ENCODE peak calls at places on chromosomes 16 and 17, in seven cellular contexts. F is GM03348, A is Right ventricle myocardium superior, V is tibial artery, X is kidney tubule cell, Q is left ventricle myocardium inferior, S is A549. P is an unnamed sample.

GRCh38 chr16:72938426-72939164 is 109.3 kb downstream of the ZFHX3 start:
- DNase-seq in X (peak; percentile 67), Q (peak; percentile 92), A (peak; percentile 96), F (peak; percentile 88), V (peak; percentile 98), S (peak; percentile 59), P (no peak)

GRCh38 chr16:27378871-27379580 is 22.9 kb upstream of the IL21R start:
- DNase-seq in Q (no peak), X (peak; percentile 39), V (peak; percentile 34), F (no peak), S (no peak), A (no peak), P (no peak)

GRCh38 chr17:54256530-54256929 is 433.8 kb downstream of the KIF2B start:
- DNase-seq in S (no peak), X (no peak), Q (no peak), A (no peak), F (no peak), V (no peak), P (no peak)

GRCh38 chr17:74296548-74296936 is 22.5 kb downstream of the DNAI2 start:
- DNase-seq in X (peak; percentile 37), F (peak; percentile 44), V (no peak), Q (peak; percentile 70), S (peak; percentile 73), A (peak; percentile 83), P (peak; percentile 58)

GRCh38 chr17:57956311-57957119 is 1.3 kb upstream of the CUEDC1 start:
- DNase-seq in Q (no peak), V (peak; percentile 57), S (no peak), F (no peak), A (no peak), X (no peak), P (no peak)

GRCh38 chr17:67478266-67479118 is 101.4 kb downstream of the PITPNC1 start:
- DNase-seq in Q (no peak), A (no peak), V (no peak), F (no peak), X (no peak), S (no peak), P (no peak)

GRCh38 chr17:80970044-80970761 is 21.4 kb upstream of the CHMP6 start:
- DNase-seq in A (peak; percentile 55), X (peak; percentile 32), F (peak; percentile 54), S (peak; percentile 44), V (no peak), Q (peak; percentile 55), P (peak; percentile 31)

GRCh38 chr17:65104973-65105372 is 32.2 kb upstream of the RGS9 start:
- DNase-seq in A (no peak), X (no peak), Q (no peak), S (no peak), V (no peak), F (no peak), P (no peak)

GRCh38 chr17:3917391-3917931 is 1.2 kb upstream of the P2RX1 start:
- DNase-seq in S (no peak), A (peak; percentile 79), Q (peak; percentile 70), V (no peak), X (no peak), F (peak; percentile 27), P (no peak)

GRCh38 chr17:74513987-74514631 is 17.2 kb downstream of the CD300LB start:
- DNase-seq in A (no peak), Q (no peak), F (peak; percentile 17), V (peak; percentile 38), X (peak; percentile 24), S (peak; percentile 87), P (peak; percentile 29)

GRCh38 chr17:80743181-80743771 is 198.6 kb downstream of the RPTOR start:
- DNase-seq in A (no peak), V (no peak), F (peak; percentile 64), Q (no peak), X (peak; percentile 27), S (no peak), P (no peak)

GRCh38 chr16:28845173-28846079 is 722 bp downstream of the TUFM start:
- DNase-seq in S (peak; percentile 50), A (peak; percentile 25), X (peak; percentile 57), V (no peak), Q (no peak), F (peak; percentile 16), P (peak; percentile 66)

GRCh38 chr17:35520043-35520442 is 17.4 kb downstream of the SLFN12L start:
- DNase-seq in A (no peak), F (no peak), Q (no peak), S (no peak), V (no peak), X (no peak), P (no peak)

GRCh38 chr17:76414334-76415295 is 30.2 kb downstream of the SPHK1 start:
- DNase-seq in F (peak; percentile 44), S (no peak), A (peak; percentile 93), Q (peak; percentile 89), V (peak; percentile 75), X (no peak), P (no peak)

GRCh38 chr17:42333053-42333452 is 44.8 kb downstream of the STAT5A start:
- DNase-seq in S (no peak), A (no peak), F (no peak), X (no peak), Q (no peak), V (no peak), P (no peak)

GRCh38 chr16:17470871-17471744 is at the start of gene XYLT1:
- DNase-seq in S (no peak), F (peak; percentile 86), Q (peak; percentile 51), X (peak; percentile 76), A (peak; percentile 66), V (peak; percentile 96), P (no peak)

GRCh38 chr17:56751145-56751743 is 82.5 kb downstream of the C17orf67 start:
- DNase-seq in F (no peak), A (no peak), V (no peak), X (no peak), S (no peak), Q (no peak), P (no peak)

GRCh38 chr17:42456223-42457106 is 2.2 kb upstream of the ATP6V0A1 start:
- DNase-seq in S (peak; percentile 16), A (no peak), Q (no peak), V (no peak), F (peak; percentile 77), X (peak; percentile 61), P (peak; percentile 34)

GRCh38 chr16:68902376-68903345 is 59.3 kb downstream of the TANGO6 start:
- DNase-seq in Q (no peak), S (peak; percentile 68), X (peak; percentile 82), A (no peak), V (no peak), F (peak; percentile 59), P (peak; percentile 88)

GRCh38 chr16:63735456-63735855 is 1386.4 kb downstream of the CDH11 start:
- DNase-seq in V (no peak), Q (no peak), A (no peak), X (no peak), F (no peak), S (no peak), P (no peak)

GRCh38 chr16:87325480-87325879 is 8.3 kb upstream of the C16orf95 start:
- DNase-seq in Q (no peak), S (no peak), A (no peak), F (peak; percentile 44), X (peak; percentile 20), V (no peak), P (no peak)

GRCh38 chr17:29155966-29156338 is 24.2 kb downstream of the MYO18A start:
- DNase-seq in A (no peak), F (no peak), X (no peak), S (no peak), Q (no peak), V (no peak), P (no peak)

GRCh38 chr16:49454426-49455180 is 81.0 kb downstream of the C16orf78 start:
- DNase-seq in S (no peak), V (peak; percentile 40), F (no peak), Q (no peak), X (no peak), A (no peak), P (no peak)

GRCh38 chr16:57846078-57846697 is 43.9 kb upstream of the KIFC3 start:
- DNase-seq in Q (no peak), V (no peak), X (peak; percentile 61), A (no peak), S (no peak), F (no peak), P (no peak)

GRCh38 chr16:57720142-57720575 is 15.4 kb upstream of the KATNB1 start:
- DNase-seq in V (no peak), F (peak; percentile 68), Q (no peak), S (peak; percentile 75), A (peak; percentile 62), X (peak; percentile 72), P (peak; percentile 73)

GRCh38 chr17:77049440-77049839 is 91.3 kb upstream of the SEC14L1 start:
- DNase-seq in V (no peak), Q (no peak), S (no peak), F (no peak), A (no peak), X (no peak), P (peak; percentile 3)

GRCh38 chr16:15482068-15482747 is 47.8 kb downstream of the BMERB1 start:
- DNase-seq in S (peak; percentile 99), F (peak; percentile 86), X (peak; percentile 99), Q (peak; percentile 19), V (no peak), A (no peak), P (peak; percentile 92)

GRCh38 chr17:41211845-41212466 is 14.5 kb upstream of the KRTAP9-2 start:
- DNase-seq in V (no peak), X (peak; percentile 82), Q (no peak), F (peak; percentile 58), A (no peak), S (peak; percentile 85), P (peak; percentile 25)

GRCh38 chr16:2689968-2690830 is 7.9 kb downstream of the KCTD5 start:
- DNase-seq in V (no peak), X (no peak), S (no peak), F (no peak), A (peak; percentile 34), Q (no peak), P (no peak)

GRCh38 chr17:41520821-41521521 is 2.3 kb upstream of the KRT15 start:
- DNase-seq in S (no peak), A (no peak), Q (no peak), V (no peak), F (no peak), X (no peak), P (peak; percentile 65)

GRCh38 chr16:11218324-11218962 is 37.6 kb downstream of the SOCS1 start:
- DNase-seq in V (no peak), X (no peak), F (peak; percentile 43), Q (no peak), A (no peak), S (peak; percentile 38), P (no peak)

GRCh38 chr16:61926766-61927165 is 109.5 kb downstream of the CDH8 start:
- DNase-seq in S (no peak), A (no peak), V (no peak), X (no peak), Q (no peak), F (no peak), P (no peak)

GRCh38 chr17:77593081-77593480 is 365.4 kb upstream of the TNRC6C start:
- DNase-seq in Q (no peak), A (no peak), X (no peak), F (no peak), S (no peak), V (peak; percentile 40), P (no peak)

GRCh38 chr16:19601083-19601976 is 45.8 kb downstream of the VPS35L start:
- DNase-seq in F (peak; percentile 54), X (peak; percentile 35), V (no peak), S (peak; percentile 42), Q (no peak), A (no peak), P (peak; percentile 68)

GRCh38 chr16:68275611-68276191 is 11.4 kb downstream of the SLC7A6 start:
- DNase-seq in V (no peak), F (no peak), Q (no peak), S (no peak), A (peak; percentile 4), X (no peak), P (no peak)

GRCh38 chr17:78034429-78035091 is 76.1 kb downstream of the TNRC6C start:
- DNase-seq in A (no peak), F (no peak), S (peak; percentile 50), X (peak; percentile 95), V (no peak), Q (no peak), P (no peak)

GRCh38 chr16:57741660-57742191 is 6.2 kb downstream of the KATNB1 start:
- DNase-seq in V (no peak), F (no peak), A (peak; percentile 42), S (no peak), X (no peak), Q (peak; percentile 41), P (no peak)

GRCh38 chr16:67104845-67105244 is 4.9 kb upstream of the PHAF1 start:
- DNase-seq in F (no peak), S (no peak), X (no peak), A (no peak), Q (no peak), V (no peak), P (no peak)